ENCODE peak calls at places on chromosomes 4 and X, in five cellular contexts. One of them, this sample, is unnamed.

GRCh38 chrX:65688403-65688881 is 21.0 kb downstream of the MSN start:
- DNase-seq in CD8-positive, alpha-beta T cell: no peak
- DNase-seq in mesendoderm: no peak
- DNase-seq in HFF-Myc: no peak
- DNase-seq in AG04450: no peak
- DNase-seq in this sample: peak

GRCh38 chrX:102720237-102721168 is at the start of gene GPRASP3:
- DNase-seq in CD8-positive, alpha-beta T cell: peak
- DNase-seq in mesendoderm: peak
- DNase-seq in HFF-Myc: no peak
- DNase-seq in AG04450: peak
- DNase-seq in this sample: peak

GRCh38 chr4:153947998-153948397 is 159.1 kb upstream of the SFRP2 start:
- DNase-seq in CD8-positive, alpha-beta T cell: no peak
- DNase-seq in mesendoderm: no peak
- DNase-seq in HFF-Myc: no peak
- DNase-seq in AG04450: no peak
- DNase-seq in this sample: no peak

GRCh38 chr4:78610546-78611214 is 59.1 kb downstream of the ANXA3 start:
- DNase-seq in CD8-positive, alpha-beta T cell: no peak
- DNase-seq in mesendoderm: no peak
- DNase-seq in HFF-Myc: peak
- DNase-seq in AG04450: no peak
- DNase-seq in this sample: peak

GRCh38 chr4:166324321-166324720 is 451.3 kb downstream of the TLL1 start:
- DNase-seq in CD8-positive, alpha-beta T cell: no peak
- DNase-seq in mesendoderm: peak
- DNase-seq in HFF-Myc: peak
- DNase-seq in AG04450: no peak
- DNase-seq in this sample: peak

GRCh38 chrX:152958047-152958446 is 35.9 kb downstream of the PNMA5 start:
- DNase-seq in CD8-positive, alpha-beta T cell: no peak
- DNase-seq in mesendoderm: peak
- DNase-seq in HFF-Myc: no peak
- DNase-seq in AG04450: no peak
- DNase-seq in this sample: peak

GRCh38 chr4:70634482-70634881 is 5.9 kb downstream of the ENAM start:
- DNase-seq in CD8-positive, alpha-beta T cell: no peak
- DNase-seq in mesendoderm: no peak
- DNase-seq in HFF-Myc: no peak
- DNase-seq in AG04450: no peak
- DNase-seq in this sample: no peak

GRCh38 chr4:6478546-6479220 is 6.3 kb upstream of the PPP2R2C start:
- DNase-seq in CD8-positive, alpha-beta T cell: no peak
- DNase-seq in mesendoderm: no peak
- DNase-seq in HFF-Myc: no peak
- DNase-seq in AG04450: no peak
- DNase-seq in this sample: no peak

GRCh38 chrX:821311-822178 is 191.0 kb downstream of the SHOX start:
- DNase-seq in CD8-positive, alpha-beta T cell: no peak
- DNase-seq in mesendoderm: no peak
- DNase-seq in HFF-Myc: no peak
- DNase-seq in AG04450: no peak
- DNase-seq in this sample: no peak

GRCh38 chrX:115598556-115598955 is 37.6 kb downstream of the PLS3 start:
- DNase-seq in CD8-positive, alpha-beta T cell: no peak
- DNase-seq in mesendoderm: no peak
- DNase-seq in HFF-Myc: no peak
- DNase-seq in AG04450: no peak
- DNase-seq in this sample: no peak

GRCh38 chrX:141469469-141469868 is 115.1 kb downstream of the SPANXA1 start:
- DNase-seq in CD8-positive, alpha-beta T cell: no peak
- DNase-seq in mesendoderm: no peak
- DNase-seq in HFF-Myc: no peak
- DNase-seq in AG04450: no peak
- DNase-seq in this sample: no peak

GRCh38 chr4:16466581-16466980 is 240.3 kb upstream of the TAPT1 start:
- DNase-seq in CD8-positive, alpha-beta T cell: no peak
- DNase-seq in mesendoderm: no peak
- DNase-seq in HFF-Myc: no peak
- DNase-seq in AG04450: no peak
- DNase-seq in this sample: no peak

GRCh38 chr4:64327237-64327636 is 82.0 kb downstream of the TECRL start:
- DNase-seq in CD8-positive, alpha-beta T cell: no peak
- DNase-seq in mesendoderm: no peak
- DNase-seq in HFF-Myc: no peak
- DNase-seq in AG04450: no peak
- DNase-seq in this sample: no peak

GRCh38 chrX:101390664-101391525 is at the start of gene RPL36A:
- DNase-seq in CD8-positive, alpha-beta T cell: peak
- DNase-seq in mesendoderm: peak
- DNase-seq in HFF-Myc: peak
- DNase-seq in AG04450: peak
- DNase-seq in this sample: peak

GRCh38 chrX:101393530-101394305 is 2.9 kb downstream of the RPL36A start:
- DNase-seq in CD8-positive, alpha-beta T cell: no peak
- DNase-seq in mesendoderm: no peak
- DNase-seq in HFF-Myc: no peak
- DNase-seq in AG04450: no peak
- DNase-seq in this sample: no peak

GRCh38 chrX:101394372-101394771 is 3.6 kb downstream of the RPL36A start:
- DNase-seq in CD8-positive, alpha-beta T cell: no peak
- DNase-seq in mesendoderm: no peak
- DNase-seq in HFF-Myc: no peak
- DNase-seq in AG04450: no peak
- DNase-seq in this sample: no peak

GRCh38 chrX:101388604-101389003 is 2.2 kb upstream of the RPL36A start:
- DNase-seq in CD8-positive, alpha-beta T cell: no peak
- DNase-seq in mesendoderm: no peak
- DNase-seq in HFF-Myc: no peak
- DNase-seq in AG04450: no peak
- DNase-seq in this sample: no peak

GRCh38 chrX:101391831-101392230 is 1.0 kb downstream of the RPL36A start:
- DNase-seq in CD8-positive, alpha-beta T cell: no peak
- DNase-seq in mesendoderm: no peak
- DNase-seq in HFF-Myc: no peak
- DNase-seq in AG04450: no peak
- DNase-seq in this sample: no peak
- H3K4me3 ChIP-seq in CD8-positive, alpha-beta T cell: peak
- H3K4me3 ChIP-seq in mesendoderm: peak
- H3K4me3 ChIP-seq in HFF-Myc: peak
- H3K4me3 ChIP-seq in AG04450: peak
- H3K4me3 ChIP-seq in this sample: peak

GRCh38 chr4:85829276-85830051 is 354.5 kb downstream of the ARHGAP24 start:
- DNase-seq in CD8-positive, alpha-beta T cell: no peak
- DNase-seq in mesendoderm: no peak
- DNase-seq in HFF-Myc: no peak
- DNase-seq in AG04450: no peak
- DNase-seq in this sample: no peak

GRCh38 chr4:85823295-85823694 is 348.3 kb downstream of the ARHGAP24 start:
- DNase-seq in CD8-positive, alpha-beta T cell: no peak
- DNase-seq in mesendoderm: peak
- DNase-seq in HFF-Myc: no peak
- DNase-seq in AG04450: no peak
- DNase-seq in this sample: peak

GRCh38 chr4:85828295-85828910 is 353.5 kb downstream of the ARHGAP24 start:
- DNase-seq in CD8-positive, alpha-beta T cell: no peak
- DNase-seq in mesendoderm: no peak
- DNase-seq in HFF-Myc: no peak
- DNase-seq in AG04450: no peak
- DNase-seq in this sample: no peak

GRCh38 chr4:85824166-85824945 is 349.4 kb downstream of the ARHGAP24 start:
- DNase-seq in CD8-positive, alpha-beta T cell: no peak
- DNase-seq in mesendoderm: no peak
- DNase-seq in HFF-Myc: no peak
- DNase-seq in AG04450: no peak
- DNase-seq in this sample: no peak

DNA sequence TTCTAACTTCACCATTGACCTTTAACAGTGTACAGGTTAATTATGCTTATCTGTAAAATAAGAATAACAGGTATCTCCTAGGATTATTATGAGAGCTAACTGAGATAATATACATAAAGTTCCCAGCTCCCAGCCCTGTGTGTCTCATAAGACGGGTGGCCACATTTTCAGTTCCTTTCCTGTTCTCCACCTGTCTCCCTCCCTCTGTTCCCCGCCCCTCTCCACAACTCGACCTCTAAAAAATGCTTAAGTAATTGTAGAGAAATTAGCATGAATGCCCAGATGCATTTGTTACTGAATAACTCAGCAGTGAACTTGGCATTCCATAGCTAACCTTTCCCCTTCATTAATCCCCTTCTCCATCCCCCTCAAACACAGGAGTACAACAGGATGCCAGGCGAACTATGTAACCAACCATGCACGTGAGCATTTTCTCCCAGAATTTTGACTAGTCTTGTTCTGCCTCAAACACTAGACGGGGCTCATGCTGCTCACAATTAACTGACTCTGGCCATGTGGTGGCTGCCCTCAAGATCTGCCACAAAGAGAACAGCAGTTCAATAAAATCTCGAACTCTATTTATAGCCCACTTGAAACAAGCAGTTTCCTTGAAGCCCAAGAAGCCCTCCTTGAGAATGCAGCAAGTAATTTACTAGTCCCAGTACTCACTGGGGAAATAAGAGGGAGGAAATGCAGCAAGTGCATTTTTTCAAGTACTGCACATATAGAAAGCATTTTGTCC is 351.2 kb downstream of the ARHGAP24 start:
- DNase-seq in CD8-positive, alpha-beta T cell: no peak
- DNase-seq in mesendoderm: peak
- DNase-seq in HFF-Myc: peak
- DNase-seq in AG04450: peak
- DNase-seq in this sample: peak
- H3K4me3 ChIP-seq in CD8-positive, alpha-beta T cell: no peak
- H3K4me3 ChIP-seq in mesendoderm: no peak
- H3K4me3 ChIP-seq in HFF-Myc: no peak
- H3K4me3 ChIP-seq in AG04450: no peak
- H3K4me3 ChIP-seq in this sample: no peak

DNA sequence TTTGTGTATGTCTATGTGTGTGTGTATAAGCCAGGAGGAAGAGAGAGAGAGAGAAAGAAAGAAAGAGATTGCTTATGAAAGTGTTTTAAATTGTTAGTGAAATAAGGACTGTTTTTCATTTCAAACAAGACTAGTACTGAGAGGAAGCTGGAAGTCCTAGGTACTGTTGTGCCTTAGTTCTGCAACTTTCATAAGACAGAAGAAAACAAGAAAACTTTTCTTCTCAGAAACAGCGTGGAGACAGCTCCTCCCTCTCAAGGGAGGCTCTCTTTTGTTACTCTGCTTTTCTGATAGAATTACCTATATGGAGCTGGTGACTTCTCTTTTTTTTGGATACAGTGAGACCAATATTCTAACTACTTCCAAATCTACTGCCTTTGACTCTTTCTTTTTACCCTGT is 62.5 kb downstream of the BANK1 start:
- DNase-seq in CD8-positive, alpha-beta T cell: no peak
- DNase-seq in mesendoderm: no peak
- DNase-seq in HFF-Myc: no peak
- DNase-seq in AG04450: no peak
- DNase-seq in this sample: no peak
- H3K4me3 ChIP-seq in CD8-positive, alpha-beta T cell: no peak
- H3K4me3 ChIP-seq in mesendoderm: no peak
- H3K4me3 ChIP-seq in HFF-Myc: no peak
- H3K4me3 ChIP-seq in AG04450: no peak
- H3K4me3 ChIP-seq in this sample: no peak

DNA sequence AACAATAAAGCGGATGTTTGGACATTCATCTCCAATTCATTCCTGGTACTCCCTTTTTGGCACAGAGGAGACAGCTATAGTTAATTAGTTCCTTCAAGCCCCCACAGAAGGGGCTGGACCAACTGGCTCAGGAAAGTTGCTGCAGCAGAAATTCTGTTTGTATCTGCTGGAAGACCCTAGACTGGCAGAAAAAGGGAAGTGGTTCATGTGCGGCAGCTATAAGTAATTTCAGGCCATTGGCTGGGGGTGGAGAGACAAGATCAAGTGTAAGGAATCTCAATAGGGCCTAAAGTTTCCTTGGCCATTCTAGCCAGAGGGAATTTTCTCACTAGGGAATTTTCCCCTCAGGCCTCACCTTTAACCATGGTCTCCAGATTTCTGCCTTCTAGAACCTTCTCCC is 89.9 kb upstream of the DHX15 start:
- DNase-seq in CD8-positive, alpha-beta T cell: no peak
- DNase-seq in mesendoderm: no peak
- DNase-seq in HFF-Myc: no peak
- DNase-seq in AG04450: no peak
- DNase-seq in this sample: no peak
- H3K4me3 ChIP-seq in CD8-positive, alpha-beta T cell: no peak
- H3K4me3 ChIP-seq in mesendoderm: no peak
- H3K4me3 ChIP-seq in HFF-Myc: no peak
- H3K4me3 ChIP-seq in AG04450: no peak
- H3K4me3 ChIP-seq in this sample: no peak

GRCh38 chrX:94065091-94065490 is 391.1 kb downstream of the FAM133A start:
- DNase-seq in CD8-positive, alpha-beta T cell: no peak
- DNase-seq in mesendoderm: no peak
- DNase-seq in HFF-Myc: no peak
- DNase-seq in AG04450: no peak
- DNase-seq in this sample: no peak
- H3K4me3 ChIP-seq in CD8-positive, alpha-beta T cell: no peak
- H3K4me3 ChIP-seq in mesendoderm: no peak
- H3K4me3 ChIP-seq in HFF-Myc: no peak
- H3K4me3 ChIP-seq in AG04450: no peak
- H3K4me3 ChIP-seq in this sample: no peak

GRCh38 chrX:40571600-40571999 is 9.2 kb upstream of the ATP6AP2 start:
- DNase-seq in CD8-positive, alpha-beta T cell: no peak
- DNase-seq in mesendoderm: no peak
- DNase-seq in HFF-Myc: no peak
- DNase-seq in AG04450: no peak
- DNase-seq in this sample: no peak

GRCh38 chrX:40576291-40576690 is 4.5 kb upstream of the ATP6AP2 start:
- DNase-seq in CD8-positive, alpha-beta T cell: no peak
- DNase-seq in mesendoderm: no peak
- DNase-seq in HFF-Myc: no peak
- DNase-seq in AG04450: no peak
- DNase-seq in this sample: no peak

GRCh38 chrX:40573763-40574162 is 7.0 kb upstream of the ATP6AP2 start:
- DNase-seq in CD8-positive, alpha-beta T cell: peak
- DNase-seq in mesendoderm: peak
- DNase-seq in HFF-Myc: no peak
- DNase-seq in AG04450: no peak
- DNase-seq in this sample: peak

GRCh38 chrX:40570346-40571093 is 10.2 kb upstream of the ATP6AP2 start:
- DNase-seq in CD8-positive, alpha-beta T cell: no peak
- DNase-seq in mesendoderm: peak
- DNase-seq in HFF-Myc: no peak
- DNase-seq in AG04450: no peak
- DNase-seq in this sample: no peak
- H3K4me3 ChIP-seq in CD8-positive, alpha-beta T cell: peak
- H3K4me3 ChIP-seq in mesendoderm: no peak
- H3K4me3 ChIP-seq in HFF-Myc: no peak
- H3K4me3 ChIP-seq in AG04450: no peak
- H3K4me3 ChIP-seq in this sample: no peak

DNA sequence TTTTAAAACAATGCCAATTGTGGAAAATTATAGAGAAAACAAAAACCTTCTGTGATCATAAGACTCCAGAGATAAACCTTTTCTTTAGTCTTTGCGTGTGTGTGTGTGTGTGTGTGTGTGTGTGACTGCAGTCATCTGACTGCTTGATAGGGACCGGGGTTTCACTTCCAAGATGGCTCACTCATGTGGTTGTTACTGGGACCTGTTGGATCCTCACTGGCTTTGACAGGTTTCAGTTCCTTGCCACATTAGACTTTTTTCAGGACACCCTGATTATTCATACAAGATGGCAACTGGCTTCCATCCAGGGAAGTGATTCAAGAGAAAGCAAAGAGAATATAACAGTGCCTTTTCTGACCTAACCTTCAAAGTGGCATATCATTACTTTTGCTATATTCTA is 21.9 kb upstream of the MAD2L1 start:
- DNase-seq in CD8-positive, alpha-beta T cell: no peak
- DNase-seq in mesendoderm: no peak
- DNase-seq in HFF-Myc: no peak
- DNase-seq in AG04450: no peak
- DNase-seq in this sample: peak
- H3K4me3 ChIP-seq in CD8-positive, alpha-beta T cell: no peak
- H3K4me3 ChIP-seq in mesendoderm: no peak
- H3K4me3 ChIP-seq in HFF-Myc: no peak
- H3K4me3 ChIP-seq in AG04450: no peak
- H3K4me3 ChIP-seq in this sample: no peak

This sample was measured in foreskin fibroblast.